ENCODE peak calls at places on chromosomes 5 and 9, in seven cellular contexts. One of them, this sample, is unnamed.

GRCh38 chr5:85453026-85453349 is 1068.3 kb upstream of the EDIL3 start:
- DNase-seq in GM12864: no peak
- DNase-seq in fibroblast of lung: no peak
- DNase-seq in NB4: peak; percentile 2
- DNase-seq in activated B cell treated with CpG ODN at 0.5 μM for 24 hours: no peak
- DNase-seq in MCF 10A: peak; percentile 0
- DNase-seq in AG04450: no peak
- DNase-seq in this sample: no peak

GRCh38 chr9:6739218-6739617 is 18.6 kb upstream of the KDM4C start:
- DNase-seq in GM12864: no peak
- DNase-seq in fibroblast of lung: peak; percentile 32
- DNase-seq in NB4: peak; percentile 53
- DNase-seq in activated B cell treated with CpG ODN at 0.5 μM for 24 hours: no peak
- DNase-seq in MCF 10A: peak; percentile 41
- DNase-seq in AG04450: no peak
- DNase-seq in this sample: no peak

GRCh38 chr5:132760043-132760420 is 12.8 kb downstream of the CCNI2 start:
- DNase-seq in GM12864: no peak
- DNase-seq in fibroblast of lung: no peak
- DNase-seq in NB4: no peak
- DNase-seq in activated B cell treated with CpG ODN at 0.5 μM for 24 hours: no peak
- DNase-seq in MCF 10A: no peak
- DNase-seq in AG04450: no peak
- DNase-seq in this sample: no peak

GRCh38 chr5:79527431-79527830 is 13.5 kb upstream of the HOMER1 start:
- DNase-seq in GM12864: no peak
- DNase-seq in fibroblast of lung: no peak
- DNase-seq in NB4: no peak
- DNase-seq in activated B cell treated with CpG ODN at 0.5 μM for 24 hours: no peak
- DNase-seq in MCF 10A: no peak
- DNase-seq in AG04450: no peak
- DNase-seq in this sample: no peak

GRCh38 chr9:131627326-131627845 is 82.1 kb downstream of the PRRT1B start:
- DNase-seq in GM12864: no peak
- DNase-seq in fibroblast of lung: peak; percentile 56
- DNase-seq in NB4: peak; percentile 56
- DNase-seq in activated B cell treated with CpG ODN at 0.5 μM for 24 hours: no peak
- DNase-seq in MCF 10A: no peak
- DNase-seq in AG04450: peak; percentile 46
- DNase-seq in this sample: no peak

GRCh38 chr9:86734762-86735161 is 212.5 kb downstream of the GAS1 start:
- DNase-seq in GM12864: no peak
- DNase-seq in fibroblast of lung: peak; percentile 66
- DNase-seq in NB4: no peak
- DNase-seq in activated B cell treated with CpG ODN at 0.5 μM for 24 hours: no peak
- DNase-seq in MCF 10A: no peak
- DNase-seq in AG04450: no peak
- DNase-seq in this sample: no peak

GRCh38 chr5:132460835-132461230 is 29.7 kb downstream of the IRF1 start:
- DNase-seq in GM12864: no peak
- DNase-seq in fibroblast of lung: no peak
- DNase-seq in NB4: no peak
- DNase-seq in activated B cell treated with CpG ODN at 0.5 μM for 24 hours: no peak
- DNase-seq in MCF 10A: no peak
- DNase-seq in AG04450: no peak
- DNase-seq in this sample: no peak

GRCh38 chr9:119009253-119009652 is 360.0 kb downstream of the BRINP1 start:
- DNase-seq in GM12864: no peak
- DNase-seq in fibroblast of lung: no peak
- DNase-seq in NB4: no peak
- DNase-seq in activated B cell treated with CpG ODN at 0.5 μM for 24 hours: no peak
- DNase-seq in MCF 10A: peak; percentile 77
- DNase-seq in AG04450: no peak
- DNase-seq in this sample: no peak

GRCh38 chr9:1416261-1416660 is 366.1 kb downstream of the DMRT2 start:
- DNase-seq in GM12864: no peak
- DNase-seq in fibroblast of lung: no peak
- DNase-seq in NB4: no peak
- DNase-seq in activated B cell treated with CpG ODN at 0.5 μM for 24 hours: no peak
- DNase-seq in MCF 10A: no peak
- DNase-seq in AG04450: no peak
- DNase-seq in this sample: no peak

GRCh38 chr9:98501776-98502175 is 207.0 kb downstream of the GABBR2 start:
- DNase-seq in GM12864: no peak
- DNase-seq in fibroblast of lung: no peak
- DNase-seq in NB4: no peak
- DNase-seq in activated B cell treated with CpG ODN at 0.5 μM for 24 hours: no peak
- DNase-seq in MCF 10A: no peak
- DNase-seq in AG04450: no peak
- DNase-seq in this sample: no peak

GRCh38 chr9:25224309-25224708 is 453.9 kb downstream of the TUSC1 start:
- DNase-seq in GM12864: no peak
- DNase-seq in fibroblast of lung: no peak
- DNase-seq in NB4: no peak
- DNase-seq in activated B cell treated with CpG ODN at 0.5 μM for 24 hours: no peak
- DNase-seq in MCF 10A: no peak
- DNase-seq in AG04450: no peak
- DNase-seq in this sample: no peak

GRCh38 chr5:139251281-139251687 is 42.3 kb upstream of the MATR3 start:
- DNase-seq in GM12864: no peak
- DNase-seq in fibroblast of lung: no peak
- DNase-seq in NB4: peak; percentile 54
- DNase-seq in activated B cell treated with CpG ODN at 0.5 μM for 24 hours: no peak
- DNase-seq in MCF 10A: no peak
- DNase-seq in AG04450: no peak
- DNase-seq in this sample: no peak

GRCh38 chr9:68704804-68705635 is at the start of gene PIP5K1B:
- DNase-seq in GM12864: peak; percentile 56
- DNase-seq in fibroblast of lung: peak; percentile 39
- DNase-seq in NB4: peak; percentile 76
- DNase-seq in activated B cell treated with CpG ODN at 0.5 μM for 24 hours: peak; percentile 76
- DNase-seq in MCF 10A: peak; percentile 26
- DNase-seq in AG04450: no peak
- DNase-seq in this sample: peak; percentile 58

GRCh38 chr9:93287189-93287552 is 103.2 kb downstream of the WNK2 start:
- DNase-seq in GM12864: no peak
- DNase-seq in fibroblast of lung: no peak
- DNase-seq in NB4: no peak
- DNase-seq in activated B cell treated with CpG ODN at 0.5 μM for 24 hours: no peak
- DNase-seq in MCF 10A: no peak
- DNase-seq in AG04450: no peak
- DNase-seq in this sample: no peak

GRCh38 chr5:53913941-53914340 is 353.5 kb downstream of the NDUFS4 start:
- DNase-seq in GM12864: no peak
- DNase-seq in fibroblast of lung: no peak
- DNase-seq in NB4: no peak
- DNase-seq in activated B cell treated with CpG ODN at 0.5 μM for 24 hours: no peak
- DNase-seq in MCF 10A: no peak
- DNase-seq in AG04450: no peak
- DNase-seq in this sample: no peak

GRCh38 chr5:53922508-53923498 is 362.4 kb downstream of the NDUFS4 start:
- DNase-seq in GM12864: no peak
- DNase-seq in fibroblast of lung: no peak
- DNase-seq in NB4: no peak
- DNase-seq in activated B cell treated with CpG ODN at 0.5 μM for 24 hours: no peak
- DNase-seq in MCF 10A: no peak
- DNase-seq in AG04450: no peak
- DNase-seq in this sample: no peak

GRCh38 chr5:53915120-53915519 is 354.7 kb downstream of the NDUFS4 start:
- DNase-seq in GM12864: no peak
- DNase-seq in fibroblast of lung: no peak
- DNase-seq in NB4: no peak
- DNase-seq in activated B cell treated with CpG ODN at 0.5 μM for 24 hours: no peak
- DNase-seq in MCF 10A: no peak
- DNase-seq in AG04450: no peak
- DNase-seq in this sample: no peak

DNA sequence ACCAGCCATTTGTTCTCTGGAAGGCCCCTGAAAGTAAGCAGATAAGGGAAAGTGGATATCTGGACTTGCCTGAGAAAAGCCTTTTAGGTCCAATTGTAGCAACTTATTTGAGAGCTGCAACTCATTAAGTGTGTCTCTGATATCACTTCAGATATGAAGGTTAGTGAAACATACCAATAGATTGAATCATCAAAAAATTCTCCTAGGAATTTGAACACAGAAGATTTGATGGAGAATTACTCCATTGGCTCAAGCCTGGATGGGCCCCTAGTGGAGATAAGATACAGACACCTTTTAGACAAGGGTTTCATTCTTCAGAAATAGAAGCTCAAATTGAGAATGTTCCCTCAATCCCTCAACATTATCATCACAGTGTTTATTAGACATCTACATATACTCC is 356.7 kb downstream of the NDUFS4 start:
- DNase-seq in GM12864: no peak
- DNase-seq in fibroblast of lung: no peak
- DNase-seq in NB4: no peak
- DNase-seq in activated B cell treated with CpG ODN at 0.5 μM for 24 hours: no peak
- DNase-seq in MCF 10A: no peak
- DNase-seq in AG04450: no peak
- DNase-seq in this sample: no peak
- TF ChIP-seq CTCF in GM12864: no peak
- TF ChIP-seq CTCF in fibroblast of lung: peak; percentile 16
- TF ChIP-seq CTCF in NB4: no peak
- TF ChIP-seq CTCF in activated B cell treated with CpG ODN at 0.5 μM for 24 hours: no peak
- TF ChIP-seq CTCF in MCF 10A: no peak
- TF ChIP-seq CTCF in AG04450: peak; percentile 54
- TF ChIP-seq CTCF in this sample: peak; percentile 31

GRCh38 chr9:33404782-33405362 is 2.5 kb upstream of the AQP7 start:
- DNase-seq in GM12864: no peak
- DNase-seq in fibroblast of lung: no peak
- DNase-seq in NB4: no peak
- DNase-seq in activated B cell treated with CpG ODN at 0.5 μM for 24 hours: no peak
- DNase-seq in MCF 10A: peak; percentile 46
- DNase-seq in AG04450: no peak
- DNase-seq in this sample: no peak
- TF ChIP-seq CTCF in GM12864: no peak
- TF ChIP-seq CTCF in fibroblast of lung: no peak
- TF ChIP-seq CTCF in NB4: no peak
- TF ChIP-seq CTCF in activated B cell treated with CpG ODN at 0.5 μM for 24 hours: no peak
- TF ChIP-seq CTCF in MCF 10A: no peak
- TF ChIP-seq CTCF in AG04450: no peak
- TF ChIP-seq CTCF in this sample: no peak

DNA sequence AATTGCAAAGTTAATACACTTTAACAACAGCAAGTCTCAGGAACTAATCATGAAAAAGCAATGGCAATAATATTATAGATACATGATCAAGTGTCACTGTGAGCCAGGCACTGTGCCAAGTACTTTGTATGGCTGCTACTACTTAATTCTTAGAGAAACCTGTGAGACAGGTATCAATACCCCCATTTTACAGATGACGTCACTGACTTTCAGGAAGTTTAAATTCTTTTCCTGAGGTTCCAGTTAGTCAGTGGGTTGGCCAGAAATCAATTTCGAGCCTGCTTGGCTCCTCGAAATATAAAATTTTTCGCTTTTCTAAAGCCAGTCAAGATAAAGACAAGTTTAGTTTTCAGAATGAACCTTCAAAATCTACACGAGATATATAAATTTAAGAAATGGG is 130.3 kb downstream of the SLC12A2 start:
- DNase-seq in GM12864: no peak
- DNase-seq in fibroblast of lung: no peak
- DNase-seq in NB4: no peak
- DNase-seq in activated B cell treated with CpG ODN at 0.5 μM for 24 hours: no peak
- DNase-seq in MCF 10A: no peak
- DNase-seq in AG04450: no peak
- DNase-seq in this sample: no peak
- TF ChIP-seq CTCF in GM12864: no peak
- TF ChIP-seq CTCF in fibroblast of lung: no peak
- TF ChIP-seq CTCF in NB4: no peak
- TF ChIP-seq CTCF in activated B cell treated with CpG ODN at 0.5 μM for 24 hours: no peak
- TF ChIP-seq CTCF in MCF 10A: no peak
- TF ChIP-seq CTCF in AG04450: no peak
- TF ChIP-seq CTCF in this sample: no peak

GRCh38 chr5:120327180-120327579 is 136.9 kb upstream of the PRR16 start:
- DNase-seq in GM12864: no peak
- DNase-seq in fibroblast of lung: peak; percentile 51
- DNase-seq in NB4: no peak
- DNase-seq in activated B cell treated with CpG ODN at 0.5 μM for 24 hours: no peak
- DNase-seq in MCF 10A: no peak
- DNase-seq in AG04450: no peak
- DNase-seq in this sample: no peak
- TF ChIP-seq CTCF in GM12864: no peak
- TF ChIP-seq CTCF in fibroblast of lung: peak; percentile 25
- TF ChIP-seq CTCF in NB4: no peak
- TF ChIP-seq CTCF in activated B cell treated with CpG ODN at 0.5 μM for 24 hours: no peak
- TF ChIP-seq CTCF in MCF 10A: no peak
- TF ChIP-seq CTCF in AG04450: peak; percentile 31
- TF ChIP-seq CTCF in this sample: no peak

DNA sequence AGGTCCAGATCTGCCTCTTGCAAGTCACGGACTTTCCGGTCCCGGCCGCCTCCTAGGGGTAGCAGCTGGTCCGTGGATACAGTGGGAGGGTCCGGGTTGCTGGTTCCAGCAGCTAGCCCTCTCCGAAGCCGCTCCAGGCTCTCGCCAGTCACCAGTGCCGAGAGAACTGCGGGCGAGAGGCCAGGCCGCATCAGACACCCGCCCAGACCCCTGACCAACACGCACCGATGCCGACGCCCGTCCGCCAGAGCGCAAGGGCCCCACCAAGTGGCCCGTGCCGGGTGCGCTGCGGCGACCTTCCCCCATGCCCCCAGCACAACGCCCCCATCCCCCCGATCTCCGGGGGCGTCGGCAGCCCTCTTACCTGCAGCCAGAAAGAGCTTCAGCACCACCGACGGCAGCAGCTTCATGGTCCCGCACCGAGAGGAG is 470 bp downstream of the HBEGF start:
- DNase-seq in GM12864: no peak
- DNase-seq in fibroblast of lung: peak; percentile 58
- DNase-seq in NB4: peak; percentile 80
- DNase-seq in activated B cell treated with CpG ODN at 0.5 μM for 24 hours: no peak
- DNase-seq in MCF 10A: peak; percentile 68
- DNase-seq in AG04450: no peak
- DNase-seq in this sample: peak; percentile 50
- TF ChIP-seq CTCF in GM12864: peak; percentile 1
- TF ChIP-seq CTCF in fibroblast of lung: peak; percentile 43
- TF ChIP-seq CTCF in NB4: no peak
- TF ChIP-seq CTCF in activated B cell treated with CpG ODN at 0.5 μM for 24 hours: no peak
- TF ChIP-seq CTCF in MCF 10A: peak; percentile 51
- TF ChIP-seq CTCF in AG04450: peak; percentile 53
- TF ChIP-seq CTCF in this sample: no peak

DNA sequence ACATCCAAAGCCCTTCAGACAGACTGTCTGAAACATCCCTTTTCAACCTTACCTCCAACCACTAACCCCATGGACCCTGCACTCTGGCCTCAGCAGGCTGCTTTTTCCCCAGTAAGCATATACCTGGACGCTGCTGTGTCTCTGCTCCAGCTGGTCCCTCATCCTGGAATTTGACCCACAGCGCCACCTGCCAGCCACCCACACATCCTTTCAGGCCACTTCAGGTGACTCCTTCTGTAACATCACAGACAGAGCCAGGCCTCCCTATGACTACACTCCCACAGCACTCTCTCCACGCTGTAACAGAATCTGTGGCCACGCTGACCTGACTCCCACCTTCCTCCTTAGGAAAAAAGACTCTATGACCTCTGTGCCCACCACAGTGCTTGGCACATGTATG is 3.4 kb downstream of the MGAT1 start:
- DNase-seq in GM12864: no peak
- DNase-seq in fibroblast of lung: no peak
- DNase-seq in NB4: no peak
- DNase-seq in activated B cell treated with CpG ODN at 0.5 μM for 24 hours: no peak
- DNase-seq in MCF 10A: peak; percentile 49
- DNase-seq in AG04450: no peak
- DNase-seq in this sample: no peak
- TF ChIP-seq CTCF in GM12864: peak; percentile 33
- TF ChIP-seq CTCF in fibroblast of lung: peak; percentile 6
- TF ChIP-seq CTCF in NB4: peak; percentile 1
- TF ChIP-seq CTCF in activated B cell treated with CpG ODN at 0.5 μM for 24 hours: no peak
- TF ChIP-seq CTCF in MCF 10A: peak; percentile 21
- TF ChIP-seq CTCF in AG04450: peak; percentile 29
- TF ChIP-seq CTCF in this sample: no peak